ENCODE peak calls at places on chromosomes 13 and 19, in seven cellular contexts. F is HFF-Myc; K is activated T-cell treated with anti-CD3 and anti-CD28 coated beads, Interleukin-2, amount 50 U/mL, for 72 hours; S is colonic mucosa; U is occipital lobe; P is ascending aorta; E is stimulated activated effector memory CD8-positive, alpha-beta T cell treated with anti-CD3 and anti-CD28 coated beads, Interleukin-12 subunit alpha, Interleukin-12 subunit beta, amount 100 ng/mL, for 72 hours. A is an unnamed sample.

GRCh38 chr13:37868691-37869505 is 674 bp downstream of the TRPC4 start:
- DNase-seq in P (no peak), K (no peak), E (no peak), F (no peak), S (no peak), U (no peak), A (no peak)

GRCh38 chr13:73914119-73914518 is 220.1 kb downstream of the KLF12 start:
- DNase-seq in K (no peak), S (no peak), E (no peak), U (no peak), F (no peak), P (peak; percentile 65), A (no peak)

GRCh38 chr13:99980201-99981114 is 1.1 kb upstream of the ZIC2 start:
- DNase-seq in K (peak; percentile 77), S (peak; percentile 79), F (no peak), U (no peak), P (peak; percentile 72), E (peak; percentile 43), A (no peak)

GRCh38 chr19:49442793-49443365 is 1.6 kb upstream of the SLC17A7 start:
- DNase-seq in S (peak; percentile 96), E (peak; percentile 50), U (peak; percentile 69), F (peak; percentile 52), K (peak; percentile 81), P (peak; percentile 96), A (no peak)

GRCh38 chr19:1747285-1748114 is 5.8 kb upstream of the ONECUT3 start:
- DNase-seq in E (no peak), F (peak; percentile 41), U (no peak), K (peak; percentile 45), S (peak; percentile 21), P (no peak), A (peak; percentile 19)

GRCh38 chr13:40189426-40189825 is 477.0 kb downstream of the FOXO1 start:
- DNase-seq in F (no peak), K (peak; percentile 49), U (no peak), S (no peak), P (no peak), E (no peak), A (no peak)

GRCh38 chr19:29873024-29873800 is 61.4 kb downstream of the CCNE1 start:
- DNase-seq in K (peak; percentile 75), S (peak; percentile 51), F (no peak), P (peak; percentile 68), U (peak; percentile 13), E (peak; percentile 65), A (no peak)

GRCh38 chr19:55554302-55554701 is 9.0 kb upstream of the SBK3 start:
- DNase-seq in P (no peak), E (no peak), F (no peak), U (no peak), S (no peak), K (no peak), A (no peak)

GRCh38 chr19:41537789-41538188 is 38.2 kb upstream of the CEACAM21 start:
- DNase-seq in S (no peak), U (no peak), E (no peak), K (no peak), P (no peak), F (no peak), A (no peak)

GRCh38 chr13:113845055-113845454 is 18.8 kb downstream of the GAS6 start:
- DNase-seq in K (no peak), P (peak; percentile 60), S (no peak), E (no peak), F (no peak), U (no peak), A (no peak)